ENCODE peak calls at places on chromosomes 7 and 10, in nine cellular contexts. F is GM23248; I is T-cell; D is effector memory CD4-positive, alpha-beta T cell; U is stomach; S is cardiac muscle cell; A is stimulated activated CD4-positive, alpha-beta T cell treated with anti-CD3 and anti-CD28 coated beads, Interleukin-1b, Interleukin-23, amount 100 ng/mL, for 48 hours; L is ACHN; C is RWPE1. J is an unnamed sample.
A peak's percentile ranks its signal among the peaks of the same experiment; 100 is the strongest.

GRCh38 chr7:108037140-108037539 is 34.2 kb upstream of the LAMB1 start:
- DNase-seq in I (no peak), L (no peak), S (no peak), C (no peak), U (no peak), A (no peak), D (no peak), F (no peak), J (no peak)

GRCh38 chr7:74230446-74231231 is 20.8 kb downstream of the LAT2 start:
- DNase-seq in S (no peak), D (no peak), A (no peak), F (no peak), U (no peak), I (no peak), C (no peak), L (no peak), J (no peak)

GRCh38 chr7:117435475-117436043 is 8.3 kb upstream of the ASZ1 start:
- DNase-seq in D (no peak), A (no peak), U (no peak), L (no peak), I (no peak), C (no peak), F (no peak), S (no peak), J (no peak)

GRCh38 chr7:136874393-136875032 is 6.1 kb downstream of the CHRM2 start:
- DNase-seq in I (no peak), F (peak; percentile 42), A (no peak), C (no peak), L (peak; percentile 65), D (no peak), S (peak; percentile 46), U (no peak), J (no peak)

GRCh38 chr10:87842776-87843497 is 20.4 kb downstream of the KLLN start:
- DNase-seq in A (no peak), C (peak; percentile 45), U (no peak), F (peak; percentile 72), D (no peak), I (no peak), S (peak; percentile 74), L (peak; percentile 87), J (no peak)

GRCh38 chr10:106111241-106111640 is 1053.3 kb downstream of the SORCS1 start:
- DNase-seq in A (no peak), D (no peak), L (no peak), F (peak; percentile 21), S (peak; percentile 65), C (peak; percentile 58), U (no peak), I (no peak), J (no peak)

GRCh38 chr10:80908596-80908995 is 370.9 kb downstream of the SH2D4B start:
- DNase-seq in C (no peak), D (no peak), S (no peak), A (no peak), U (no peak), F (no peak), L (no peak), I (no peak), J (no peak)

GRCh38 chr10:126225672-126226007 is 162.6 kb downstream of the ADAM12 start:
- DNase-seq in C (no peak), U (no peak), D (no peak), A (no peak), L (no peak), I (no peak), F (no peak), S (peak; percentile 70), J (no peak)

GRCh38 chr7:23333671-23334246 is 34.6 kb downstream of the MALSU1 start:
- DNase-seq in D (no peak), A (no peak), C (peak; percentile 81), I (no peak), S (peak; percentile 88), U (no peak), L (peak; percentile 100), F (peak; percentile 98), J (no peak)

GRCh38 chr10:43204943-43205671 is 61.8 kb downstream of the RASGEF1A start:
- DNase-seq in A (peak; percentile 64), L (peak; percentile 73), F (peak; percentile 78), U (peak; percentile 49), I (peak; percentile 40), D (no peak), S (peak; percentile 68), C (peak; percentile 49), J (peak; percentile 77)

GRCh38 chr10:1402016-1402820 is 335.1 kb downstream of the ADARB2 start:
- DNase-seq in F (no peak), C (no peak), I (no peak), A (no peak), U (peak; percentile 9), D (no peak), L (no peak), S (no peak), J (no peak)

GRCh38 chr10:28503114-28503513 is 29.8 kb upstream of the WAC start:
- DNase-seq in U (peak; percentile 71), I (no peak), S (no peak), L (peak; percentile 46), A (no peak), D (no peak), F (peak; percentile 7), C (peak; percentile 59), J (no peak)

GRCh38 chr7:73519867-73520672 is 2.0 kb downstream of the BAZ1B start:
- DNase-seq in L (peak; percentile 19), D (no peak), I (no peak), U (no peak), F (peak; percentile 38), S (no peak), A (peak; percentile 33), C (no peak), J (peak; percentile 37)

GRCh38 chr10:14656052-14656451 is 118.6 kb downstream of the FAM107B start:
- DNase-seq in A (no peak), C (no peak), D (no peak), I (no peak), U (no peak), S (no peak), L (no peak), F (no peak), J (no peak)

GRCh38 chr7:110308791-110309190 is 782.1 kb upstream of the LRRN3 start:
- DNase-seq in F (no peak), S (no peak), L (no peak), U (no peak), C (no peak), D (no peak), A (no peak), I (no peak), J (no peak)

GRCh38 chr7:36670585-36671431 is 53.5 kb downstream of the AOAH start:
- DNase-seq in U (peak; percentile 64), S (peak; percentile 77), L (peak; percentile 80), D (peak; percentile 49), F (peak; percentile 69), A (peak; percentile 69), I (peak; percentile 74), C (peak; percentile 64), J (peak; percentile 78)

GRCh38 chr10:48948631-48949030 is 9.0 kb upstream of the LRRC18 start:
- DNase-seq in A (no peak), S (no peak), D (no peak), L (no peak), U (no peak), C (no peak), F (no peak), I (no peak), J (no peak)

GRCh38 chr7:150451833-150452431 is 1.5 kb downstream of the GIMAP8 start:
- DNase-seq in I (peak; percentile 33), D (no peak), C (no peak), L (no peak), A (peak; percentile 38), U (no peak), F (no peak), S (peak; percentile 4), J (no peak)

GRCh38 chr10:98463022-98463421 is 16.3 kb upstream of the HPS1 start:
- DNase-seq in C (no peak), L (no peak), F (no peak), I (no peak), U (no peak), S (no peak), A (no peak), D (no peak), J (no peak)

GRCh38 chr10:20839910-20840309 is 57.2 kb downstream of the NEBL start:
- DNase-seq in U (no peak), A (no peak), L (no peak), S (no peak), F (no peak), I (no peak), C (no peak), D (no peak), J (no peak)

GRCh38 chr7:99997545-99998137 is 17.8 kb upstream of the ZKSCAN1 start:
- DNase-seq in I (peak; percentile 70), A (peak; percentile 70), D (peak; percentile 53), U (peak; percentile 79), L (no peak), S (peak; percentile 56), F (peak; percentile 54), C (no peak), J (no peak)

GRCh38 chr7:47571355-47572100 is 10.4 kb downstream of the TNS3 start:
- DNase-seq in S (peak; percentile 89), I (no peak), C (peak; percentile 45), F (peak; percentile 93), L (peak; percentile 86), D (no peak), A (no peak), U (peak; percentile 83), J (no peak)

GRCh38 chr7:22443370-22444180 is 56.4 kb downstream of the STEAP1B start:
- DNase-seq in C (no peak), A (no peak), L (no peak), F (peak; percentile 17), D (no peak), U (no peak), I (no peak), S (no peak), J (no peak)

GRCh38 chr7:43211693-43212092 is 99.2 kb downstream of the HECW1 start:
- DNase-seq in C (no peak), U (no peak), L (peak; percentile 22), A (no peak), D (no peak), I (no peak), S (no peak), F (no peak), J (peak; percentile 22)

GRCh38 chr7:107961399-107961798 is 41.6 kb downstream of the LAMB1 start:
- DNase-seq in C (no peak), S (peak; percentile 73), D (no peak), L (no peak), U (no peak), F (no peak), I (no peak), A (no peak), J (no peak)

GRCh38 chr10:112189465-112189864 is 5.9 kb upstream of the GPAM start:
- DNase-seq in C (no peak), L (no peak), A (no peak), F (no peak), D (no peak), S (no peak), I (no peak), U (no peak), J (no peak)

GRCh38 chr7:88020953-88021650 is 87.1 kb downstream of the ADAM22 start:
- DNase-seq in A (no peak), D (no peak), L (peak; percentile 16), S (no peak), U (no peak), F (no peak), C (no peak), I (no peak), J (no peak)

GRCh38 chr7:79810945-79811344 is 323.7 kb upstream of the GNAI1 start:
- DNase-seq in A (no peak), S (peak; percentile 22), C (no peak), D (no peak), I (no peak), L (no peak), F (no peak), U (no peak), J (no peak)

GRCh38 chr10:88800152-88801125 is 2.1 kb upstream of the LIPM start:
- DNase-seq in A (peak; percentile 34), D (no peak), F (peak; percentile 72), C (peak; percentile 21), U (no peak), I (no peak), S (peak; percentile 82), L (no peak), J (no peak)

GRCh38 chr10:43076311-43076875 is 476 bp upstream of the RET start:
- DNase-seq in U (no peak), F (peak; percentile 20), S (no peak), A (no peak), D (no peak), L (no peak), C (no peak), I (no peak), J (peak; percentile 13)

GRCh38 chr7:38863609-38864291 is 45.2 kb downstream of the VPS41 start:
- DNase-seq in U (peak; percentile 33), L (peak; percentile 74), C (peak; percentile 77), I (no peak), F (no peak), S (no peak), D (no peak), A (no peak), J (no peak)